ENCODE peak calls at places on chromosomes 3 and 15, in six cellular contexts. B is stimulated activated CD4-positive, alpha-beta T cell treated with anti-CD3 and anti-CD28 coated beads, TNF-alpha, amount 100 ng/mL, for 1 hour; G is NCI-H774; R is stimulated activated naive CD8-positive, alpha-beta T cell treated with anti-CD3 and anti-CD28 coated beads, Interleukin-15, Interleukin-2, amounts not matched to agents 100 U/mL and 50 U/mL, for 24 hours; F is NCI-H82; Y is cardiac muscle cell. V is an unnamed sample.

GRCh38 chr3:170869240-170869592 is 779 bp downstream of the RPL22L1 start:
- DNase-seq in Y (peak; percentile 9), R (no peak), G (no peak), B (no peak), F (no peak), V (no peak)

GRCh38 chr3:106963446-106963845 is 413.8 kb upstream of the CCDC54 start:
- DNase-seq in Y (peak; percentile 79), F (no peak), B (no peak), G (no peak), R (no peak), V (peak; percentile 35)

GRCh38 chr3:7917443-7918151 is 584.0 kb upstream of the LMCD1 start:
- DNase-seq in G (no peak), F (no peak), R (peak; percentile 19), B (no peak), Y (no peak), V (no peak)

GRCh38 chr3:5210926-5211325 is 23.4 kb downstream of the EDEM1 start:
- DNase-seq in Y (no peak), R (no peak), B (no peak), F (no peak), G (no peak), V (no peak)

GRCh38 chr3:133152821-133153220 is 114.6 kb downstream of the TMEM108 start:
- DNase-seq in R (no peak), G (no peak), F (no peak), B (no peak), Y (no peak), V (peak; percentile 37)

GRCh38 chr15:66670698-66671580 is 31.1 kb upstream of the SMAD6 start:
- DNase-seq in R (no peak), G (peak; percentile 84), F (peak; percentile 79), B (no peak), Y (no peak), V (no peak)

GRCh38 chr15:78909791-78910228 is 35.0 kb downstream of the CTSH start:
- DNase-seq in B (no peak), R (peak; percentile 30), Y (peak; percentile 61), F (peak; percentile 81), G (no peak), V (no peak)

GRCh38 chr15:53591041-53591440 is 168.4 kb downstream of the WDR72 start:
- DNase-seq in F (no peak), B (no peak), R (no peak), G (no peak), Y (no peak), V (no peak)

GRCh38 chr3:14175383-14176037 is 2.9 kb downstream of the XPC start:
- DNase-seq in G (no peak), B (no peak), F (no peak), R (peak; percentile 32), Y (peak; percentile 7), V (no peak)

GRCh38 chr15:36903922-36904479 is 196.3 kb downstream of the MEIS2 start:
- DNase-seq in G (no peak), F (peak; percentile 86), R (no peak), Y (no peak), B (no peak), V (no peak)

GRCh38 chr15:39887832-39888231 is 32.2 kb downstream of the GPR176 start:
- DNase-seq in R (no peak), Y (peak; percentile 50), G (no peak), F (peak; percentile 7), B (no peak), V (peak; percentile 30)

GRCh38 chr15:92624401-92624991 is 31.1 kb downstream of the FAM174B start:
- DNase-seq in Y (peak; percentile 46), B (no peak), G (no peak), R (no peak), F (no peak), V (peak; percentile 95)

GRCh38 chr15:32652178-32652577 is 10.7 kb downstream of the SCG5 start:
- DNase-seq in Y (no peak), G (no peak), F (no peak), R (no peak), B (no peak), V (no peak)